ENCODE peak calls at places on chromosome 10, in eight cellular contexts. One of them, this sample, is unnamed.

GRCh38 chr10:124558901-124559321 is 97.3 kb downstream of the LHPP start:
- DNase-seq in DMS79: no peak
- DNase-seq in choroid plexus epithelial cell: peak
- DNase-seq in EH: peak
- DNase-seq in HEK293T: no peak
- DNase-seq in CD8-positive, alpha-beta T cell: no peak
- DNase-seq in AG08395: peak
- DNase-seq in NCI-H226: no peak
- DNase-seq in this sample: no peak

GRCh38 chr10:87660484-87661133 is 931 bp downstream of the PAPSS2 start:
- DNase-seq in AG08395: peak
- DNase-seq in NCI-H226: peak
- DNase-seq in CD8-positive, alpha-beta T cell: no peak
- DNase-seq in DMS79: no peak
- DNase-seq in choroid plexus epithelial cell: peak
- DNase-seq in HEK293T: peak
- DNase-seq in EH: peak
- DNase-seq in this sample: peak

GRCh38 chr10:34744590-34744989 is 70.5 kb downstream of the PARD3 start:
- DNase-seq in NCI-H226: no peak
- DNase-seq in DMS79: no peak
- DNase-seq in choroid plexus epithelial cell: no peak
- DNase-seq in CD8-positive, alpha-beta T cell: no peak
- DNase-seq in EH: no peak
- DNase-seq in HEK293T: no peak
- DNase-seq in AG08395: no peak
- DNase-seq in this sample: no peak

GRCh38 chr10:116270691-116271592 is 2.1 kb downstream of the GFRA1 start:
- DNase-seq in HEK293T: no peak
- DNase-seq in DMS79: no peak
- DNase-seq in AG08395: no peak
- DNase-seq in NCI-H226: no peak
- DNase-seq in EH: peak
- DNase-seq in CD8-positive, alpha-beta T cell: no peak
- DNase-seq in choroid plexus epithelial cell: no peak
- DNase-seq in this sample: no peak

GRCh38 chr10:44352316-44353127 is 32.4 kb downstream of the CXCL12 start:
- DNase-seq in NCI-H226: no peak
- DNase-seq in choroid plexus epithelial cell: peak
- DNase-seq in AG08395: peak
- DNase-seq in DMS79: no peak
- DNase-seq in HEK293T: no peak
- DNase-seq in EH: peak
- DNase-seq in CD8-positive, alpha-beta T cell: no peak
- DNase-seq in this sample: no peak

GRCh38 chr10:45224219-45224841 is 91.1 kb downstream of the OR13A1 start:
- DNase-seq in AG08395: no peak
- DNase-seq in DMS79: no peak
- DNase-seq in choroid plexus epithelial cell: no peak
- DNase-seq in EH: no peak
- DNase-seq in NCI-H226: no peak
- DNase-seq in HEK293T: no peak
- DNase-seq in CD8-positive, alpha-beta T cell: no peak
- DNase-seq in this sample: no peak

GRCh38 chr10:44898665-44899064 is 12.5 kb upstream of the TMEM72 start:
- DNase-seq in choroid plexus epithelial cell: no peak
- DNase-seq in CD8-positive, alpha-beta T cell: no peak
- DNase-seq in DMS79: no peak
- DNase-seq in EH: no peak
- DNase-seq in AG08395: no peak
- DNase-seq in HEK293T: no peak
- DNase-seq in NCI-H226: no peak
- DNase-seq in this sample: no peak

GRCh38 chr10:91077549-91078017 is 142.9 kb upstream of the PCGF5 start:
- DNase-seq in AG08395: no peak
- DNase-seq in EH: peak
- DNase-seq in choroid plexus epithelial cell: peak
- DNase-seq in HEK293T: no peak
- DNase-seq in NCI-H226: no peak
- DNase-seq in CD8-positive, alpha-beta T cell: no peak
- DNase-seq in DMS79: peak
- DNase-seq in this sample: peak

GRCh38 chr10:119233821-119234220 is 26.4 kb downstream of the GRK5 start:
- DNase-seq in HEK293T: no peak
- DNase-seq in NCI-H226: no peak
- DNase-seq in DMS79: no peak
- DNase-seq in EH: peak
- DNase-seq in AG08395: no peak
- DNase-seq in CD8-positive, alpha-beta T cell: no peak
- DNase-seq in choroid plexus epithelial cell: peak
- DNase-seq in this sample: peak

GRCh38 chr10:89217057-89217990 is 10.2 kb upstream of the CH25H start:
- DNase-seq in NCI-H226: peak
- DNase-seq in CD8-positive, alpha-beta T cell: peak
- DNase-seq in AG08395: peak
- DNase-seq in DMS79: no peak
- DNase-seq in EH: peak
- DNase-seq in choroid plexus epithelial cell: peak
- DNase-seq in HEK293T: peak
- DNase-seq in this sample: no peak

GRCh38 chr10:29370092-29370611 is 81.3 kb downstream of the LYZL1 start:
- DNase-seq in AG08395: no peak
- DNase-seq in choroid plexus epithelial cell: no peak
- DNase-seq in EH: no peak
- DNase-seq in CD8-positive, alpha-beta T cell: no peak
- DNase-seq in NCI-H226: no peak
- DNase-seq in DMS79: no peak
- DNase-seq in HEK293T: no peak
- DNase-seq in this sample: no peak

GRCh38 chr10:61456095-61456789 is 3.1 kb upstream of the TMEM26 start:
- DNase-seq in CD8-positive, alpha-beta T cell: no peak
- DNase-seq in EH: peak
- DNase-seq in AG08395: peak
- DNase-seq in HEK293T: no peak
- DNase-seq in choroid plexus epithelial cell: peak
- DNase-seq in NCI-H226: peak
- DNase-seq in DMS79: no peak
- DNase-seq in this sample: no peak

GRCh38 chr10:22713853-22714523 is 390 bp downstream of the PIP4K2A start:
- DNase-seq in NCI-H226: no peak
- DNase-seq in AG08395: no peak
- DNase-seq in EH: peak
- DNase-seq in HEK293T: no peak
- DNase-seq in CD8-positive, alpha-beta T cell: no peak
- DNase-seq in DMS79: no peak
- DNase-seq in choroid plexus epithelial cell: peak
- DNase-seq in this sample: no peak

GRCh38 chr10:103977204-103977603 is 10.3 kb downstream of the SLK start:
- DNase-seq in HEK293T: no peak
- DNase-seq in NCI-H226: no peak
- DNase-seq in choroid plexus epithelial cell: no peak
- DNase-seq in AG08395: no peak
- DNase-seq in CD8-positive, alpha-beta T cell: no peak
- DNase-seq in EH: no peak
- DNase-seq in DMS79: no peak
- DNase-seq in this sample: no peak

GRCh38 chr10:43943119-43943824 is 294.6 kb upstream of the ZNF32 start:
- DNase-seq in AG08395: no peak
- DNase-seq in EH: no peak
- DNase-seq in DMS79: no peak
- DNase-seq in HEK293T: no peak
- DNase-seq in choroid plexus epithelial cell: no peak
- DNase-seq in CD8-positive, alpha-beta T cell: peak
- DNase-seq in NCI-H226: no peak
- DNase-seq in this sample: no peak

GRCh38 chr10:43963793-43964425 is 315.2 kb upstream of the ZNF32 start:
- DNase-seq in CD8-positive, alpha-beta T cell: peak
- DNase-seq in HEK293T: no peak
- DNase-seq in EH: no peak
- DNase-seq in choroid plexus epithelial cell: no peak
- DNase-seq in AG08395: no peak
- DNase-seq in NCI-H226: no peak
- DNase-seq in DMS79: no peak
- DNase-seq in this sample: no peak

GRCh38 chr10:30645340-30645827 is 15.8 kb upstream of the LYZL2 start:
- DNase-seq in HEK293T: peak
- DNase-seq in CD8-positive, alpha-beta T cell: no peak
- DNase-seq in DMS79: peak
- DNase-seq in NCI-H226: no peak
- DNase-seq in choroid plexus epithelial cell: peak
- DNase-seq in EH: peak
- DNase-seq in AG08395: peak
- DNase-seq in this sample: peak

GRCh38 chr10:114821915-114822770 is 563 bp downstream of the FHIP2A start:
- DNase-seq in DMS79: no peak
- DNase-seq in HEK293T: peak
- DNase-seq in choroid plexus epithelial cell: peak
- DNase-seq in NCI-H226: no peak
- DNase-seq in AG08395: peak
- DNase-seq in CD8-positive, alpha-beta T cell: peak
- DNase-seq in EH: no peak
- DNase-seq in this sample: no peak

GRCh38 chr10:64537931-64538330 is 1016.7 kb downstream of the REEP3 start:
- DNase-seq in choroid plexus epithelial cell: no peak
- DNase-seq in AG08395: no peak
- DNase-seq in EH: no peak
- DNase-seq in DMS79: no peak
- DNase-seq in HEK293T: no peak
- DNase-seq in CD8-positive, alpha-beta T cell: no peak
- DNase-seq in NCI-H226: no peak
- DNase-seq in this sample: no peak

GRCh38 chr10:59176241-59177030 is at the start of gene PHYHIPL:
- DNase-seq in EH: no peak
- DNase-seq in NCI-H226: no peak
- DNase-seq in choroid plexus epithelial cell: no peak
- DNase-seq in AG08395: no peak
- DNase-seq in HEK293T: peak
- DNase-seq in DMS79: peak
- DNase-seq in CD8-positive, alpha-beta T cell: no peak
- DNase-seq in this sample: no peak

GRCh38 chr10:1677307-1677939 is 59.9 kb downstream of the ADARB2 start:
- DNase-seq in AG08395: no peak
- DNase-seq in EH: no peak
- DNase-seq in HEK293T: no peak
- DNase-seq in CD8-positive, alpha-beta T cell: no peak
- DNase-seq in NCI-H226: no peak
- DNase-seq in choroid plexus epithelial cell: no peak
- DNase-seq in DMS79: no peak
- DNase-seq in this sample: no peak

GRCh38 chr10:43981232-43981631 is 332.6 kb upstream of the ZNF32 start:
- DNase-seq in DMS79: no peak
- DNase-seq in CD8-positive, alpha-beta T cell: no peak
- DNase-seq in AG08395: peak
- DNase-seq in NCI-H226: no peak
- DNase-seq in choroid plexus epithelial cell: peak
- DNase-seq in HEK293T: no peak
- DNase-seq in EH: peak
- DNase-seq in this sample: no peak

GRCh38 chr10:114472874-114473248 is 68.6 kb upstream of the AFAP1L2 start:
- DNase-seq in AG08395: no peak
- DNase-seq in DMS79: no peak
- DNase-seq in EH: no peak
- DNase-seq in choroid plexus epithelial cell: no peak
- DNase-seq in HEK293T: no peak
- DNase-seq in NCI-H226: no peak
- DNase-seq in CD8-positive, alpha-beta T cell: no peak
- DNase-seq in this sample: no peak

GRCh38 chr10:11256896-11257295 is 239.2 kb downstream of the CELF2 start:
- DNase-seq in CD8-positive, alpha-beta T cell: no peak
- DNase-seq in DMS79: no peak
- DNase-seq in EH: no peak
- DNase-seq in NCI-H226: no peak
- DNase-seq in HEK293T: no peak
- DNase-seq in choroid plexus epithelial cell: no peak
- DNase-seq in AG08395: no peak
- DNase-seq in this sample: no peak

GRCh38 chr10:126712681-126713080 is 42.2 kb upstream of the C10orf90 start:
- DNase-seq in choroid plexus epithelial cell: no peak
- DNase-seq in HEK293T: no peak
- DNase-seq in EH: no peak
- DNase-seq in AG08395: no peak
- DNase-seq in DMS79: no peak
- DNase-seq in CD8-positive, alpha-beta T cell: no peak
- DNase-seq in NCI-H226: no peak
- DNase-seq in this sample: no peak

GRCh38 chr10:88064608-88065383 is 201.4 kb downstream of the PTEN start:
- DNase-seq in AG08395: peak
- DNase-seq in HEK293T: no peak
- DNase-seq in EH: peak
- DNase-seq in choroid plexus epithelial cell: peak
- DNase-seq in NCI-H226: no peak
- DNase-seq in DMS79: no peak
- DNase-seq in CD8-positive, alpha-beta T cell: no peak
- DNase-seq in this sample: no peak

GRCh38 chr10:97925308-97925938 is 75.8 kb downstream of the GOLGA7B start:
- DNase-seq in DMS79: no peak
- DNase-seq in CD8-positive, alpha-beta T cell: no peak
- DNase-seq in EH: no peak
- DNase-seq in NCI-H226: no peak
- DNase-seq in AG08395: no peak
- DNase-seq in HEK293T: no peak
- DNase-seq in choroid plexus epithelial cell: no peak
- DNase-seq in this sample: no peak

GRCh38 chr10:60299961-60300883 is 89.5 kb downstream of the ANK3 start:
- DNase-seq in choroid plexus epithelial cell: peak
- DNase-seq in CD8-positive, alpha-beta T cell: no peak
- DNase-seq in NCI-H226: peak
- DNase-seq in DMS79: no peak
- DNase-seq in HEK293T: no peak
- DNase-seq in AG08395: no peak
- DNase-seq in EH: no peak
- DNase-seq in this sample: peak

GRCh38 chr10:6018422-6018821 is 41.1 kb upstream of the IL15RA start:
- DNase-seq in choroid plexus epithelial cell: peak
- DNase-seq in DMS79: no peak
- DNase-seq in NCI-H226: no peak
- DNase-seq in EH: no peak
- DNase-seq in HEK293T: no peak
- DNase-seq in AG08395: no peak
- DNase-seq in CD8-positive, alpha-beta T cell: no peak
- DNase-seq in this sample: no peak

GRCh38 chr10:78977761-78978305 is 90.9 kb upstream of the ZMIZ1 start:
- DNase-seq in EH: peak
- DNase-seq in CD8-positive, alpha-beta T cell: no peak
- DNase-seq in HEK293T: no peak
- DNase-seq in choroid plexus epithelial cell: peak
- DNase-seq in AG08395: peak
- DNase-seq in NCI-H226: peak
- DNase-seq in DMS79: no peak
- DNase-seq in this sample: no peak

GRCh38 chr10:124686707-124687376 is 57.3 kb downstream of the FAM53B start:
- DNase-seq in AG08395: no peak
- DNase-seq in HEK293T: no peak
- DNase-seq in DMS79: no peak
- DNase-seq in EH: no peak
- DNase-seq in NCI-H226: no peak
- DNase-seq in CD8-positive, alpha-beta T cell: no peak
- DNase-seq in choroid plexus epithelial cell: no peak
- DNase-seq in this sample: peak

GRCh38 chr10:71569775-71570588 is 149.6 kb downstream of the C10orf105 start:
- DNase-seq in CD8-positive, alpha-beta T cell: peak
- DNase-seq in NCI-H226: no peak
- DNase-seq in AG08395: peak
- DNase-seq in EH: peak
- DNase-seq in HEK293T: peak
- DNase-seq in DMS79: peak
- DNase-seq in choroid plexus epithelial cell: peak
- DNase-seq in this sample: no peak

GRCh38 chr10:122051609-122052385 is 62.8 kb downstream of the TACC2 start:
- DNase-seq in HEK293T: peak
- DNase-seq in CD8-positive, alpha-beta T cell: no peak
- DNase-seq in AG08395: peak
- DNase-seq in DMS79: no peak
- DNase-seq in EH: peak
- DNase-seq in choroid plexus epithelial cell: peak
- DNase-seq in NCI-H226: peak
- DNase-seq in this sample: peak

GRCh38 chr10:44723654-44724053 is 187.5 kb upstream of the TMEM72 start:
- DNase-seq in choroid plexus epithelial cell: peak
- DNase-seq in EH: peak
- DNase-seq in CD8-positive, alpha-beta T cell: no peak
- DNase-seq in HEK293T: no peak
- DNase-seq in AG08395: peak
- DNase-seq in NCI-H226: no peak
- DNase-seq in DMS79: no peak
- DNase-seq in this sample: no peak